ENCODE peak calls at places on chromosomes 5 and 9, in five cellular contexts. W is adrenal gland, O is thyroid gland, Y is cardiac muscle cell, C is tibial nerve. M is an unnamed sample.

GRCh38 chr5:156802501-156802900 is 47.6 kb upstream of the PPP1R2B start:
- DNase-seq in Y (no peak), C (no peak), W (no peak), O (no peak), M (no peak)

GRCh38 chr9:95509851-95510529 is 6.8 kb downstream of the PTCH1 start:
- DNase-seq in Y (no peak), O (peak; percentile 43), W (peak; percentile 37), C (no peak), M (no peak)

GRCh38 chr9:114179516-114179915 is 24.2 kb downstream of the COL27A1 start:
- DNase-seq in Y (no peak), O (no peak), C (no peak), W (no peak), M (no peak)

GRCh38 chr5:65076251-65076869 is 307.6 kb downstream of the CWC27 start:
- DNase-seq in W (peak; percentile 22), Y (peak; percentile 42), O (peak; percentile 13), C (peak; percentile 13), M (no peak)

GRCh38 chr9:18906656-18907395 is 126.2 kb downstream of the SAXO1 start:
- DNase-seq in Y (no peak), C (no peak), W (peak; percentile 38), O (no peak), M (no peak)

GRCh38 chr5:142363619-142363963 is 38.8 kb upstream of the SPRY4 start:
- DNase-seq in Y (no peak), O (no peak), W (no peak), C (no peak), M (no peak)

GRCh38 chr5:24141046-24141445 is 503.7 kb downstream of the CDH10 start:
- DNase-seq in W (no peak), O (no peak), Y (no peak), C (no peak), M (no peak)

GRCh38 chr9:71644819-71645362 is 123.4 kb downstream of the CEMIP2 start:
- DNase-seq in O (no peak), Y (no peak), C (no peak), W (no peak), M (no peak)

GRCh38 chr9:105647595-105648349 is 14.5 kb upstream of the TAL2 start:
- DNase-seq in W (no peak), O (no peak), Y (no peak), C (no peak), M (no peak)

GRCh38 chr9:37363124-37363523 is 59.4 kb upstream of the GRHPR start:
- DNase-seq in W (no peak), C (no peak), Y (no peak), O (no peak), M (no peak)

GRCh38 chr9:116096046-116096445 is 57.5 kb upstream of the PAPPA start:
- DNase-seq in W (no peak), C (no peak), O (no peak), Y (no peak), M (no peak)

GRCh38 chr5:15524712-15525111 is 24.7 kb downstream of the FBXL7 start:
- DNase-seq in W (no peak), Y (no peak), O (no peak), C (no peak), M (no peak)

GRCh38 chr5:146068136-146068717 is 37.1 kb downstream of the PLAC8L1 start:
- DNase-seq in Y (no peak), O (peak; percentile 73), W (no peak), C (no peak), M (no peak)

GRCh38 chr5:146919304-146919703 is 40.7 kb upstream of the PPP2R2B start:
- DNase-seq in W (no peak), Y (no peak), O (no peak), C (no peak), M (no peak)

GRCh38 chr5:150164640-150165039 is 1.9 kb upstream of the CDX1 start:
- DNase-seq in C (no peak), Y (no peak), O (no peak), W (no peak), M (no peak)

GRCh38 chr9:120603010-120603409 is 23.0 kb upstream of the CDK5RAP2 start:
- DNase-seq in W (no peak), Y (no peak), C (no peak), O (no peak), M (no peak)

GRCh38 chr5:171437286-171437821 is 17.9 kb downstream of the FGF18 start:
- DNase-seq in C (no peak), Y (no peak), O (no peak), W (no peak), M (no peak)

GRCh38 chr9:81096667-81097066 is 592.7 kb downstream of the TLE1 start:
- DNase-seq in Y (no peak), O (no peak), C (no peak), W (peak; percentile 13), M (no peak)

GRCh38 chr5:139708877-139709586 is 60.9 kb downstream of the CXXC5 start:
- DNase-seq in O (peak; percentile 58), W (peak; percentile 89), C (no peak), Y (peak; percentile 50), M (no peak)

GRCh38 chr5:55674340-55674739 is 37.8 kb downstream of the SLC38A9 start:
- DNase-seq in C (no peak), W (no peak), O (no peak), Y (no peak), M (no peak)

GRCh38 chr5:66207800-66208561 is 63.9 kb downstream of the SREK1 start:
- DNase-seq in C (no peak), Y (no peak), O (peak; percentile 97), W (no peak), M (no peak)

GRCh38 chr9:12916037-12916436 is 141.2 kb downstream of the LURAP1L start:
- DNase-seq in Y (peak; percentile 66), W (no peak), C (no peak), O (peak; percentile 70), M (no peak)

GRCh38 chr9:95005276-95006141 is 279.0 kb downstream of the AOPEP start:
- DNase-seq in Y (no peak), C (no peak), O (peak; percentile 40), W (peak; percentile 30), M (no peak)

DNA sequence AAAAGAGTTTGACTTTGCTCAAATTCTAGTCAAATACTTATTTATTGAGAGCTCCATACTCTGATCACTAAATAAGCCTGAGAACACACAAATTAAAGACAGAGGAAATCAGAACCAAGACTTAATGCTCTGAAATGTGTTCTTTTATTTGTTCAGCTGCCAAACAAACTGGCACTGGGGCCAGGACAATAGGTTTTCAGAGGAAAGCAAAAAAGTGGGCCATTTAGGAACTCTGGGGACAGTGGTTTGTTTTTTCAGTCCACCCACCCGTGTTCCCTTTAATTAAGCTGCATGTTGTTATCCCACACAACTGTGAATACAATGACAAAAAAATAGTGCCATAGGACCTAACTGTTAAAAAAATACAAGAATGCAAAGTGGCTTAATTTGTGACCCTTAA is 95.4 kb upstream of the RETREG1 start:
- DNase-seq in Y (no peak), W (no peak), O (no peak), C (no peak), M (no peak)
- H3K4me1 ChIP-seq in Y (no peaks in the 10 kb centered on the region), W (no peaks in the 10 kb centered on the region), O (peaks cover 26% of the 10 kb centered on the region), C (no peaks in the 10 kb centered on the region), M (peaks cover 6% of the 10 kb centered on the region)

DNA sequence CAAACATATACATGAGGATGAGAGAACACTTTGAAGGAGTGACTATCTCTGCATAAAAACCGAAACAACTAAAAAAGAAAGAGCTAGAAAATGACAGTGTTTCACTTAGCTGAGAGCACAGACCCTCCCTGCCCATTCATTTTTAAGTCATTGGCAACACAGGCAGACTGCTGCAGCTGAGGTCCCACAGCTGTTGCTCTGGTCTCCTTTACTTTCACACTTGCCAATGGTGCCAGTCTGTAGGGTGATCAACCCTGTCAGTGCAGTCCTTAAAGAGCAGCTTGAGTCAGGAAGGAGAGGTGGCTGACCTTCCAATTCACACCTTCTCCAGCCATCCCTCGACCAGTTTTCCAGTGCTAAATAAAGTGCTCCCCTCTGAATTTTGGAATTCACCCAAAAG is 508.3 kb upstream of the CCNG1 start:
- DNase-seq in Y (no peak), O (no peak), C (no peak), W (no peak), M (no peak)
- H3K9me3 ChIP-seq in Y (no peaks in the 10 kb centered on the region), O (no peaks in the 10 kb centered on the region), C (no peaks in the 10 kb centered on the region), W (no peaks in the 10 kb centered on the region), M (no peaks in the 10 kb centered on the region)

GRCh38 chr5:38467353-38468040 is 88.9 kb downstream of the LIFR start:
- DNase-seq in Y (no peak), O (peak; percentile 66), C (no peak), W (no peak), M (no peak)

GRCh38 chr5:38465702-38466443 is 90.6 kb downstream of the LIFR start:
- DNase-seq in W (no peak), O (no peak), C (no peak), Y (no peak), M (no peak)

GRCh38 chr5:38468202-38468656 is 88.2 kb downstream of the LIFR start:
- DNase-seq in Y (no peak), O (no peak), C (peak; percentile 60), W (no peak), M (no peak)

GRCh38 chr5:38465045-38465444 is 91.4 kb downstream of the LIFR start:
- DNase-seq in W (no peak), O (no peak), Y (no peak), C (no peak), M (no peak)

GRCh38 chr5:38466444-38467189 is 89.8 kb downstream of the LIFR start:
- DNase-seq in C (peak; percentile 73), W (peak; percentile 59), O (peak; percentile 55), Y (no peak), M (no peak)
- H3K4me1 ChIP-seq in C (peaks cover 50% of the 10 kb centered on the region), W (peaks cover 43% of the 10 kb centered on the region), O (peaks cover 31% of the 10 kb centered on the region), Y (peaks cover 33% of the 10 kb centered on the region), M (peaks cover 76% of the 10 kb centered on the region)

DNA sequence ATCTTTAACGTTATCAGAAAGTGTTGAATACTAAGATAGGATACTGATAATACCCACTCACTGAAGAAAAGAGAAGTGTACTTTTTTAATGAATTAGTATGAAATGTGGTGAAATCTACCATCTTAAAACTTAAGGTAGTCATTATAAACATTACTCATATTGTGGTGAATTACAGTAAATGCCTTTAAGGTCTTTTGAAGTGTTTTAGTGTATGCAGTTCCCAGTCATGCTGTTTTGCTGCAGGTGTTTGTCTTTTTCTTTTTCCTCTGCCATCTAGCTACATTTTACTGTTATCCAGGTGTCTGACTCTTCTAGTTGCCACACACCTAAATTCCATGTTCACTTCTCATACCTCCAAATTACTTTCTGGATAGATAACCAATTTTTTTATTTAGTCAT is 72.6 kb downstream of the ERMP1 start:
- DNase-seq in C (no peak), O (no peak), W (no peak), Y (no peak), M (no peak)
- H3K9me3 ChIP-seq in C (no peaks in the 10 kb centered on the region), O (no peaks in the 10 kb centered on the region), W (no peaks in the 10 kb centered on the region), Y (no peaks in the 10 kb centered on the region), M (no peaks in the 10 kb centered on the region)

DNA sequence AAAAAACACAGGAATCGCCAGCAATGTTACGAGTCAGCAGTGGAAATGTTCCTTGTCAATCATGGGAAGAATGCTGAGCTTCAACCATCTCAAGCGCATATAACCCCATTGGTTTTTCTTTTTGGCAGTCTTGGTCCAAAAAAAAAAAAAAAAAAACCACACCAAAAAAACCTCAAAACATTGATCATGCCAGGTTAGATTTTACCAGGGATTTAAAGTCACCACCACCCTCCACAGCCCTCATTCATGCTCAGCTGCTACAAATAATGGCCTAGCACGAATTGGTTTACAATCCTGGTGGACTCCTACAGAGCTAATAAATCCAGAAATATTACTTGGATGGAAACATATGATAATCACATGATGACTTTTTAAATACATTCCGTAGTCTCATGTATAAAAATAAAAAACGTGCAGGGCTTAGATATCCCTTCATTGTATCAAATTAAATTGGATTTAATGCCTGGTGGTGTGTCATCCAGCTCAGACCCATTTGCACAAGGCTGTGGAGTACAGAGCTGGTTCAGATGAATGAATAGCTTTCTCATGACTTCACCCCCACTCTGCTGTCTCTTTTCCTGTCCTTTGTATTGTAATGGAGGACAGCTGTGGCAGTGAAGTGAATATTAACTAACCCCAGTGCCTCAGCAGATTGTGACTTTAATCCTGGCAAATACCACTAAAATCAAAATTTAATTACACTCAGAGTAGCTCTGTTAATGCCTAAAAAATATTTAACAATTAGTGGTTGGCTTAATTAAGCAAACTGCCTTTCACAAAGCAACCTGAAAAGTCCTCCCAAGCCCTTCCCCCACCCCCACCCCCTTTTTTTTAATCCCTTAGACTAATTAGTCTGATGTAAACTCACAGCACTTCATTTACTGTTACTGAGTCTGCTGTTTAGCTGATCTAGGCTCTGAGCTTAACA is 626.5 kb upstream of the ZNF608 start:
- DNase-seq in O (no peak), W (no peak), Y (no peak), C (no peak), M (no peak)
- H3K4me1 ChIP-seq in O (no peaks in the 10 kb centered on the region), W (no peaks in the 10 kb centered on the region), Y (peaks cover 24% of the 10 kb centered on the region), C (no peaks in the 10 kb centered on the region), M (no peaks in the 10 kb centered on the region)